ENCODE peak calls at places on chromosomes 2 and 18, in eight cellular contexts. One of them, this sample, is unnamed.
A peak's percentile ranks its signal among the peaks of the same experiment; 100 is the strongest.

GRCh38 chr2:29304399-29304798 is 189.2 kb downstream of the CLIP4 start:
- DNase-seq in HCT116: no peak
- DNase-seq in K562: no peak
- DNase-seq in H1: no peak
- DNase-seq in endothelial cell of umbilical vein: no peak
- DNase-seq in GM23338: no peak
- DNase-seq in HepG2: no peak
- DNase-seq in GM12878: no peak
- DNase-seq in this sample: no peak

GRCh38 chr18:49273201-49273880 is 187.1 kb downstream of the DYM start:
- DNase-seq in HCT116: no peak
- DNase-seq in K562: no peak
- DNase-seq in H1: no peak
- DNase-seq in endothelial cell of umbilical vein: no peak
- DNase-seq in GM23338: no peak
- DNase-seq in HepG2: no peak
- DNase-seq in GM12878: no peak
- DNase-seq in this sample: no peak

GRCh38 chr2:82675186-82675585 is 1783.9 kb downstream of the SUCLG1 start:
- DNase-seq in HCT116: no peak
- DNase-seq in K562: peak; percentile 6
- DNase-seq in H1: no peak
- DNase-seq in endothelial cell of umbilical vein: peak; percentile 72
- DNase-seq in GM23338: no peak
- DNase-seq in HepG2: no peak
- DNase-seq in GM12878: no peak
- DNase-seq in this sample: no peak

GRCh38 chr18:74731097-74731496 is 133.4 kb downstream of the ZNF407 start:
- DNase-seq in HCT116: no peak
- DNase-seq in K562: no peak
- DNase-seq in H1: no peak
- DNase-seq in endothelial cell of umbilical vein: peak; percentile 3
- DNase-seq in GM23338: no peak
- DNase-seq in HepG2: no peak
- DNase-seq in GM12878: no peak
- DNase-seq in this sample: no peak

GRCh38 chr2:54052825-54053718 is 62.3 kb upstream of the ACYP2 start:
- DNase-seq in HCT116: no peak
- DNase-seq in K562: peak; percentile 37
- DNase-seq in H1: no peak
- DNase-seq in endothelial cell of umbilical vein: no peak
- DNase-seq in GM23338: peak; percentile 63
- DNase-seq in HepG2: no peak
- DNase-seq in GM12878: no peak
- DNase-seq in this sample: no peak

GRCh38 chr2:174223359-174223758 is 25.0 kb downstream of the OLA1 start:
- DNase-seq in HCT116: no peak
- DNase-seq in K562: no peak
- DNase-seq in H1: no peak
- DNase-seq in endothelial cell of umbilical vein: no peak
- DNase-seq in GM23338: no peak
- DNase-seq in HepG2: no peak
- DNase-seq in GM12878: no peak
- DNase-seq in this sample: no peak

GRCh38 chr18:21851327-21851961 is 110.9 kb downstream of the MIB1 start:
- DNase-seq in HCT116: no peak
- DNase-seq in K562: peak; percentile 19
- DNase-seq in H1: no peak
- DNase-seq in endothelial cell of umbilical vein: peak; percentile 32
- DNase-seq in GM23338: peak; percentile 40
- DNase-seq in HepG2: no peak
- DNase-seq in GM12878: no peak
- DNase-seq in this sample: peak; percentile 23

GRCh38 chr2:144356402-144356801 is 163.5 kb downstream of the ZEB2 start:
- DNase-seq in HCT116: no peak
- DNase-seq in K562: no peak
- DNase-seq in H1: no peak
- DNase-seq in endothelial cell of umbilical vein: no peak
- DNase-seq in GM23338: no peak
- DNase-seq in HepG2: no peak
- DNase-seq in GM12878: no peak
- DNase-seq in this sample: no peak

GRCh38 chr2:117065912-117066311 is 748.6 kb upstream of the DDX18 start:
- DNase-seq in HCT116: no peak
- DNase-seq in K562: no peak
- DNase-seq in H1: no peak
- DNase-seq in endothelial cell of umbilical vein: no peak
- DNase-seq in GM23338: no peak
- DNase-seq in HepG2: no peak
- DNase-seq in GM12878: no peak
- DNase-seq in this sample: no peak

DNA sequence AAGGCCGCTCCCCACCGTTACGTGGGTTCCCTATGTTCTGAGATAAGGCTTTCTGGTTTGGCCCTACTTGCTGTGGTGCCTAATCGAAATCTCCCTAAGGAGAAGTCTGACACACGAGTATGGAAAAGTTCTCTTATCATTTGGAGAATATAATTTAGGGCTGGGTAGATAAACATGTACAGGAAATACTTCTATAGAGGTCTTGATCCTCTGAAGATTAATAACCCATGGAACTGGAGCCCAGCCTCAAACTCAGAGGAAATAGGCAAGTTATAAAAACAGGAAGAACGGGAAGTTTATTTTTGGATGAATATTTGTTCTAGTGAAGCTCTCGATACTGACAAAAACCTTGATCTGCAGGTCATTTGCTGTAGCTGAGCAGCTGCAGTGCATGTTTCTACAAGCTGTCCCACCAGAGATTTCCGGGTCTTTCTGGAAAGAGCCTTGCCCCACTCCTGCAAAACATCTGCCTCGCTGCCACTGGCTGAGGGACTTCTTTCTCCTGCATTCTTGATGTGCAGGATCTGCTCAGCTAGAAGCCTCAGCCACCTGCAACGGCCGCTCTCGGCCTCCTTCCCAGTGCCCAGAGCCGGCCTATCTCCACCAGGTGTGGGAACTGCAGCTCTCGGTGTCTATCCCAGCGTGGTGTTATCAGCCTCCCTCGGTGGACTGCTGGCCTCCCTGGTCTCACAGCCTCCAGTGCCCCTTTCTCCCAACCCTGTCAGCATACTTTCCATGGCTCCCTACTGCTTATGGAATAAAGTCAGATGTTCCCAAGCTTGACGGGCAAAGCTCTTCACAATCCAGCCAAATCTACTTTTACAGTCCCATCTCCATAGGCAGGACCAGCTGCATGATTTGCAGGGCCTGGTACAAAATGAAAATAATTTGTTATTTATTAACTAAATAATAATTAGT is 48.6 kb downstream of the SPRED2 start:
- DNase-seq in HCT116: no peak
- DNase-seq in K562: peak; percentile 42
- DNase-seq in H1: no peak
- DNase-seq in endothelial cell of umbilical vein: peak; percentile 71
- DNase-seq in GM23338: no peak
- DNase-seq in HepG2: no peak
- DNase-seq in GM12878: no peak
- DNase-seq in this sample: no peak
- H2AFZ ChIP-seq in HCT116: no peak overlapping the region
- H2AFZ ChIP-seq in K562: no peak overlapping the region
- H2AFZ ChIP-seq in H1: no peak overlapping the region
- H2AFZ ChIP-seq in endothelial cell of umbilical vein: no peak overlapping the region
- H2AFZ ChIP-seq in GM23338: no peak overlapping the region
- H2AFZ ChIP-seq in HepG2: no peak overlapping the region
- H2AFZ ChIP-seq in GM12878: no peak overlapping the region
- H2AFZ ChIP-seq in this sample: no peak overlapping the region

DNA sequence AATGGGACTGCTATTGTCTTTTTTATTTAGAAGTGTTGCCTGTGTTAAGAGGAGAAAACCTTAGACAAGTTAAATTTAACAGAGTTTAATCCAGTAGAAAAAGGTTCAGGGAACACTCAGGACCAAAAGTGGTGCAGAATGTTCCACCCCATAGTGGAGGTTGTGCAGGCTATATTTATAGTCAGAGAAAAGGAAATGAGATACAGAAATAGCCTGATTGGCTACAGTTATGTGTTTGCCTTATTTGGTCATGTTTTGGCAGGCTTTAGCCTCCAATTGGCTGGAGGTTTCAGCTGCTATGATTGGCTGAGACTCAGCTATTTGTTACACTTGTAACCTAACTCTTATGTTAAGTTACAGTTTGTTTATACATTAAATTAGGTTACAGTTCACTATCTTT is 4.1 kb downstream of the STAMBP start:
- DNase-seq in HCT116: no peak
- DNase-seq in K562: peak; percentile 32
- DNase-seq in H1: no peak
- DNase-seq in endothelial cell of umbilical vein: peak; percentile 11
- DNase-seq in GM23338: no peak
- DNase-seq in HepG2: no peak
- DNase-seq in GM12878: no peak
- DNase-seq in this sample: no peak
- TF ChIP-seq POLR2AphosphoS5 in HCT116: no peak
- TF ChIP-seq POLR2AphosphoS5 in K562: no peak
- TF ChIP-seq POLR2AphosphoS5 in H1: no peak
- TF ChIP-seq POLR2AphosphoS5 in endothelial cell of umbilical vein: no peak
- TF ChIP-seq POLR2AphosphoS5 in GM23338: no peak
- TF ChIP-seq POLR2AphosphoS5 in HepG2: no peak
- TF ChIP-seq POLR2AphosphoS5 in GM12878: peak; percentile 49
- TF ChIP-seq POLR2AphosphoS5 in this sample: no peak

GRCh38 chr18:37711990-37712389 is 146.4 kb upstream of the CELF4 start:
- DNase-seq in HCT116: no peak
- DNase-seq in K562: no peak
- DNase-seq in H1: no peak
- DNase-seq in endothelial cell of umbilical vein: no peak
- DNase-seq in GM23338: no peak
- DNase-seq in HepG2: no peak
- DNase-seq in GM12878: no peak
- DNase-seq in this sample: no peak

GRCh38 chr18:37716106-37716708 is 150.6 kb upstream of the CELF4 start:
- DNase-seq in HCT116: no peak
- DNase-seq in K562: no peak
- DNase-seq in H1: no peak
- DNase-seq in endothelial cell of umbilical vein: no peak
- DNase-seq in GM23338: no peak
- DNase-seq in HepG2: no peak
- DNase-seq in GM12878: no peak
- DNase-seq in this sample: no peak

GRCh38 chr18:37712776-37713175 is 147.2 kb upstream of the CELF4 start:
- DNase-seq in HCT116: no peak
- DNase-seq in K562: no peak
- DNase-seq in H1: no peak
- DNase-seq in endothelial cell of umbilical vein: no peak
- DNase-seq in GM23338: no peak
- DNase-seq in HepG2: no peak
- DNase-seq in GM12878: no peak
- DNase-seq in this sample: no peak

GRCh38 chr18:37717098-37717497 is 151.5 kb upstream of the CELF4 start:
- DNase-seq in HCT116: no peak
- DNase-seq in K562: no peak
- DNase-seq in H1: no peak
- DNase-seq in endothelial cell of umbilical vein: no peak
- DNase-seq in GM23338: no peak
- DNase-seq in HepG2: no peak
- DNase-seq in GM12878: no peak
- DNase-seq in this sample: peak; percentile 44

GRCh38 chr18:37714621-37715020 is 149.0 kb upstream of the CELF4 start:
- DNase-seq in HCT116: no peak
- DNase-seq in K562: no peak
- DNase-seq in H1: no peak
- DNase-seq in endothelial cell of umbilical vein: no peak
- DNase-seq in GM23338: no peak
- DNase-seq in HepG2: no peak
- DNase-seq in GM12878: no peak
- DNase-seq in this sample: no peak
- H2AFZ ChIP-seq in HCT116: no peak overlapping the region
- H2AFZ ChIP-seq in K562: no peak overlapping the region
- H2AFZ ChIP-seq in H1: no peak overlapping the region
- H2AFZ ChIP-seq in endothelial cell of umbilical vein: no peak overlapping the region
- H2AFZ ChIP-seq in GM23338: no peak overlapping the region
- H2AFZ ChIP-seq in HepG2: no peak overlapping the region
- H2AFZ ChIP-seq in GM12878: no peak overlapping the region
- H2AFZ ChIP-seq in this sample: no peak overlapping the region

GRCh38 chr2:226771067-226771466 is 28.6 kb downstream of the IRS1 start:
- DNase-seq in HCT116: no peak
- DNase-seq in K562: no peak
- DNase-seq in H1: no peak
- DNase-seq in endothelial cell of umbilical vein: no peak
- DNase-seq in GM23338: no peak
- DNase-seq in HepG2: no peak
- DNase-seq in GM12878: no peak
- DNase-seq in this sample: no peak
- TF ChIP-seq POLR2AphosphoS5 in HCT116: no peak
- TF ChIP-seq POLR2AphosphoS5 in K562: no peak
- TF ChIP-seq POLR2AphosphoS5 in H1: no peak
- TF ChIP-seq POLR2AphosphoS5 in endothelial cell of umbilical vein: no peak
- TF ChIP-seq POLR2AphosphoS5 in GM23338: no peak
- TF ChIP-seq POLR2AphosphoS5 in HepG2: no peak
- TF ChIP-seq POLR2AphosphoS5 in GM12878: no peak
- TF ChIP-seq POLR2AphosphoS5 in this sample: no peak

GRCh38 chr2:85506768-85507181 is 32.2 kb upstream of the MAT2A start:
- DNase-seq in HCT116: no peak
- DNase-seq in K562: no peak
- DNase-seq in H1: no peak
- DNase-seq in endothelial cell of umbilical vein: no peak
- DNase-seq in GM23338: no peak
- DNase-seq in HepG2: no peak
- DNase-seq in GM12878: no peak
- DNase-seq in this sample: no peak
- H2AFZ ChIP-seq in HCT116: no peak overlapping the region
- H2AFZ ChIP-seq in K562: no peak overlapping the region
- H2AFZ ChIP-seq in H1: no peak overlapping the region
- H2AFZ ChIP-seq in endothelial cell of umbilical vein: no peak overlapping the region
- H2AFZ ChIP-seq in GM23338: peak overlapping the region; percentile 43
- H2AFZ ChIP-seq in HepG2: no peak overlapping the region
- H2AFZ ChIP-seq in GM12878: no peak overlapping the region
- H2AFZ ChIP-seq in this sample: no peak overlapping the region

DNA sequence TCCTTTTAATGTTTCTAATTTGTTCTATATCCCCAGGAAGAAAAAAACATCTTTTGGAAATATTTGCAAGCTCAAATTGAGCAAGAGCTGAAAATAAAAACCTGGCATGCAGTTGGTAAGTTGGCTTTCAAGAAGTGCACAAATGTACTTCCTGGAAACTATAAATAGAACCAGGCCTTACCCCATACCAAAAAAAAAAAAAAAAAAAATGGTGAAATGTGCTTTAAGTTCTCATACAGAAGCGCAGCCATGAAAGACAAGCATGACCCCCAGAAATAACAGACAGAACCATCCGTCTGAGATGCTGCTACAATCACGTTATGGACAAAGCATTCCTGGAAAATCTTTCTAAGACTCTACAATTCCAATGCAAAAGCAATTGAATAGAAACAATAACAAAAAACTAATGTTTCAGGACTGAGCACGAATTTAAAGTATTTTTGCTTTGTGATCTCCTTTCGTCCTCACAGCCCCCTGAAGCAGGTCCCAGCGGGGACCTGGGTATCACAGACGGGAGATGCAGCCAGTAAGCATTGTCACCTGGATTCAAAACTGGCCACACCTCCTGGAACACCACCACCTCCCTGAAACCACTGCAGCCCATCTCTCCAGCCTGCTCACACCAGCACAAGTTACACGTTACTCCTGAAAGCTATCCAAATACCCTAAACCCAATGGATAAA is 178.3 kb downstream of the HDAC4 start:
- DNase-seq in HCT116: no peak
- DNase-seq in K562: no peak
- DNase-seq in H1: no peak
- DNase-seq in endothelial cell of umbilical vein: no peak
- DNase-seq in GM23338: no peak
- DNase-seq in HepG2: no peak
- DNase-seq in GM12878: no peak
- DNase-seq in this sample: no peak
- TF ChIP-seq POLR2AphosphoS5 in HCT116: no peak
- TF ChIP-seq POLR2AphosphoS5 in K562: no peak
- TF ChIP-seq POLR2AphosphoS5 in H1: no peak
- TF ChIP-seq POLR2AphosphoS5 in endothelial cell of umbilical vein: no peak
- TF ChIP-seq POLR2AphosphoS5 in GM23338: no peak
- TF ChIP-seq POLR2AphosphoS5 in HepG2: no peak
- TF ChIP-seq POLR2AphosphoS5 in GM12878: no peak
- TF ChIP-seq POLR2AphosphoS5 in this sample: no peak